ENCODE peak calls at places on chromosome 22, in seven cellular contexts. F, A, W, L, S, M and C are unnamed samples.
A peak's percentile ranks its signal among the peaks of the same experiment; 100 is the strongest.

GRCh38 chr22:25419247-25420113 is 145.0 kb upstream of the GRK3 start:
- ATAC-seq in F (no peak), A (no peak), W (peak; percentile 69), L (peak; percentile 56), S (peak; percentile 71), M (peak; percentile 67), C (peak; percentile 67)

GRCh38 chr22:18085188-18085587 is 7.4 kb downstream of the PEX26 start:
- ATAC-seq in F (no peak), A (no peak), W (no peak), L (peak; percentile 12), S (peak; percentile 39), M (no peak), C (no peak)

GRCh38 chr22:35651085-35651484 is 2.8 kb downstream of the APOL6 start:
- ATAC-seq in F (no peak), A (no peak), W (no peak), L (no peak), S (no peak), M (no peak), C (no peak)

GRCh38 chr22:22039286-22040074 is 56.9 kb upstream of the TOP3B start:
- ATAC-seq in F (no peak), A (no peak), W (no peak), L (no peak), S (no peak), M (no peak), C (no peak)

GRCh38 chr22:37018086-37018814 is 997 bp downstream of the TST start:
- ATAC-seq in F (no peak), A (no peak), W (no peak), L (peak; percentile 0), S (no peak), M (no peak), C (no peak)

GRCh38 chr22:41951898-41952474 is at the start of gene SMIM45:
- ATAC-seq in F (no peak), A (no peak), W (peak; percentile 90), L (no peak), S (no peak), M (no peak), C (peak; percentile 40)

GRCh38 chr22:28332410-28332809 is 347.2 kb downstream of the TTC28 start:
- ATAC-seq in F (no peak), A (no peak), W (no peak), L (no peak), S (no peak), M (no peak), C (no peak)

GRCh38 chr22:49773531-49773930 is 54.1 kb downstream of the BRD1 start:
- ATAC-seq in F (no peak), A (no peak), W (no peak), L (no peak), S (no peak), M (no peak), C (no peak)

GRCh38 chr22:29936186-29936585 is 53.2 kb downstream of the MTMR3 start:
- ATAC-seq in F (no peak), A (no peak), W (no peak), L (no peak), S (peak; percentile 21), M (no peak), C (no peak)

GRCh38 chr22:19629331-19629719 is 85.0 kb upstream of the SEPTIN5 start:
- ATAC-seq in F (no peak), A (no peak), W (no peak), L (no peak), S (no peak), M (no peak), C (no peak)

GRCh38 chr22:27144345-27144744 is 487.0 kb downstream of the MIAT start:
- ATAC-seq in F (no peak), A (no peak), W (no peak), L (no peak), S (no peak), M (no peak), C (no peak)

GRCh38 chr22:23749747-23750373 is 1.1 kb downstream of the ZNF70 start:
- ATAC-seq in F (no peak), A (no peak), W (no peak), L (peak; percentile 7), S (no peak), M (no peak), C (no peak)

GRCh38 chr22:23038334-23038642 is 32.0 kb upstream of the GNAZ start:
- ATAC-seq in F (no peak), A (no peak), W (no peak), L (no peak), S (no peak), M (no peak), C (no peak)

GRCh38 chr22:27629908-27630733 is 171.4 kb downstream of the MN1 start:
- ATAC-seq in F (no peak), A (no peak), W (no peak), L (no peak), S (no peak), M (no peak), C (no peak)

GRCh38 chr22:28896611-28897010 is 13.2 kb downstream of the ZNRF3 start:
- ATAC-seq in F (no peak), A (no peak), W (no peak), L (no peak), S (no peak), M (no peak), C (no peak)

GRCh38 chr22:24230911-24231656 is 13.8 kb downstream of the GGT5 start:
- ATAC-seq in F (peak; percentile 91), A (peak; percentile 88), W (peak; percentile 66), L (peak; percentile 32), S (peak; percentile 78), M (peak; percentile 63), C (peak; percentile 44)